ENCODE peak calls at places on chromosomes 6 and 20, in four cellular contexts. Z, P, R and J are unnamed samples.

GRCh38 chr20:44370639-44371218 is 15.2 kb downstream of the HNF4A start:
- DNase-seq in Z (peak), P (no peak), R (peak), J (no peak)

GRCh38 chr20:50580016-50580747 is 70.0 kb downstream of the PTPN1 start:
- DNase-seq in Z (peak), P (peak), R (peak), J (no peak)

GRCh38 chr6:24991748-24992467 is 56.1 kb upstream of the RIPOR2 start:
- DNase-seq in Z (peak), P (peak), R (peak), J (peak)

GRCh38 chr6:14882394-14883073 is 363.3 kb upstream of the JARID2 start:
- DNase-seq in Z (no peak), P (peak), R (no peak), J (no peak)

GRCh38 chr6:4585682-4586468 is 190.3 kb upstream of the CDYL start:
- DNase-seq in Z (no peak), P (no peak), R (no peak), J (no peak)

GRCh38 chr6:132675749-132676148 is 16.8 kb upstream of the TAAR1 start:
- DNase-seq in Z (no peak), P (no peak), R (no peak), J (no peak)

GRCh38 chr6:6655805-6656251 is 67.3 kb downstream of the LY86 start:
- DNase-seq in Z (no peak), P (no peak), R (no peak), J (no peak)

GRCh38 chr6:4157506-4157905 is 22.1 kb upstream of the ECI2 start:
- DNase-seq in Z (no peak), P (no peak), R (no peak), J (no peak)

GRCh38 chr6:3208775-3209113 is 18.7 kb downstream of the TUBB2B start:
- DNase-seq in Z (no peak), P (no peak), R (no peak), J (no peak)

GRCh38 chr20:13430346-13431002 is 208.3 kb downstream of the TASP1 start:
- DNase-seq in Z (peak), P (peak), R (peak), J (peak)

GRCh38 chr6:45595010-45595851 is 217.5 kb upstream of the SUPT3H start:
- DNase-seq in Z (no peak), P (no peak), R (no peak), J (no peak)

GRCh38 chr6:108677357-108677756 is 116.6 kb downstream of the FOXO3 start:
- DNase-seq in Z (no peak), P (peak), R (no peak), J (no peak)

GRCh38 chr20:19973920-19974620 is 43.1 kb upstream of the NAA20 start:
- DNase-seq in Z (no peak), P (peak), R (no peak), J (no peak)

GRCh38 chr6:8659404-8660189 is 224.3 kb upstream of the SLC35B3 start:
- DNase-seq in Z (no peak), P (no peak), R (no peak), J (no peak)

GRCh38 chr6:125584468-125584939 is 164.9 kb upstream of the HEY2 start:
- DNase-seq in Z (peak), P (peak), R (no peak), J (no peak)

GRCh38 chr6:150739711-150740349 is 125.7 kb upstream of the MTHFD1L start:
- DNase-seq in Z (no peak), P (no peak), R (no peak), J (no peak)

GRCh38 chr6:45562171-45562570 is 184.4 kb upstream of the SUPT3H start:
- DNase-seq in Z (no peak), P (no peak), R (no peak), J (no peak)

GRCh38 chr20:39893013-39893685 is 795.9 kb downstream of the MAFB start:
- DNase-seq in Z (no peak), P (peak), R (no peak), J (no peak)

GRCh38 chr6:31901953-31902643 is at the start of gene ZBTB12:
- DNase-seq in Z (peak), P (peak), R (peak), J (peak)

GRCh38 chr6:28544211-28544610 is 18.5 kb downstream of the GPX5 start:
- DNase-seq in Z (no peak), P (no peak), R (no peak), J (no peak)

GRCh38 chr20:59891581-59891980 is 41.9 kb downstream of the SYCP2 start:
- DNase-seq in Z (no peak), P (no peak), R (no peak), J (no peak)

GRCh38 chr20:45097485-45098095 is 3.3 kb downstream of the KCNS1 start:
- DNase-seq in Z (peak), P (no peak), R (no peak), J (no peak)

GRCh38 chr20:42975974-42976373 is 213.7 kb downstream of the PTPRT start:
- DNase-seq in Z (no peak), P (no peak), R (no peak), J (no peak)

GRCh38 chr6:151808331-151809241 is 1.1 kb downstream of the ESR1 start:
- DNase-seq in Z (no peak), P (no peak), R (no peak), J (no peak)

GRCh38 chr6:134746125-134746524 is 203.8 kb downstream of the ALDH8A1 start:
- DNase-seq in Z (no peak), P (no peak), R (no peak), J (no peak)

GRCh38 chr6:18148304-18149025 is 6.4 kb downstream of the TPMT start:
- DNase-seq in Z (peak), P (peak), R (no peak), J (no peak)

GRCh38 chr6:72828904-72829303 is 207.0 kb downstream of the KCNQ5 start:
- DNase-seq in Z (no peak), P (no peak), R (no peak), J (no peak)

GRCh38 chr20:32442630-32443029 is 84.5 kb downstream of the ASXL1 start:
- DNase-seq in Z (no peak), P (no peak), R (no peak), J (no peak)

GRCh38 chr20:35257175-35257909 is 20.6 kb downstream of the MMP24OS start:
- DNase-seq in Z (peak), P (peak), R (no peak), J (no peak)

GRCh38 chr20:3238616-3239025 is 369 bp downstream of the SLC4A11 start:
- DNase-seq in Z (no peak), P (no peak), R (no peak), J (no peak)

GRCh38 chr6:125421853-125422252 is 120.1 kb upstream of the HDDC2 start:
- DNase-seq in Z (peak), P (no peak), R (no peak), J (no peak)

GRCh38 chr6:81938014-81938761 is 185.7 kb upstream of the TENT5A start:
- DNase-seq in Z (peak), P (peak), R (peak), J (peak)

GRCh38 chr6:12286381-12287132 is 3.6 kb upstream of the EDN1 start:
- DNase-seq in Z (no peak), P (peak), R (no peak), J (no peak)

GRCh38 chr6:3500262-3501001 is 43.6 kb upstream of the SLC22A23 start:
- DNase-seq in Z (no peak), P (peak), R (peak), J (no peak)

GRCh38 chr6:132132911-132133639 is 181.9 kb upstream of the CCN2 start:
- DNase-seq in Z (no peak), P (peak), R (no peak), J (no peak)

GRCh38 chr6:4297348-4297747 is 162.0 kb upstream of the ECI2 start:
- DNase-seq in Z (no peak), P (no peak), R (no peak), J (no peak)

DNA sequence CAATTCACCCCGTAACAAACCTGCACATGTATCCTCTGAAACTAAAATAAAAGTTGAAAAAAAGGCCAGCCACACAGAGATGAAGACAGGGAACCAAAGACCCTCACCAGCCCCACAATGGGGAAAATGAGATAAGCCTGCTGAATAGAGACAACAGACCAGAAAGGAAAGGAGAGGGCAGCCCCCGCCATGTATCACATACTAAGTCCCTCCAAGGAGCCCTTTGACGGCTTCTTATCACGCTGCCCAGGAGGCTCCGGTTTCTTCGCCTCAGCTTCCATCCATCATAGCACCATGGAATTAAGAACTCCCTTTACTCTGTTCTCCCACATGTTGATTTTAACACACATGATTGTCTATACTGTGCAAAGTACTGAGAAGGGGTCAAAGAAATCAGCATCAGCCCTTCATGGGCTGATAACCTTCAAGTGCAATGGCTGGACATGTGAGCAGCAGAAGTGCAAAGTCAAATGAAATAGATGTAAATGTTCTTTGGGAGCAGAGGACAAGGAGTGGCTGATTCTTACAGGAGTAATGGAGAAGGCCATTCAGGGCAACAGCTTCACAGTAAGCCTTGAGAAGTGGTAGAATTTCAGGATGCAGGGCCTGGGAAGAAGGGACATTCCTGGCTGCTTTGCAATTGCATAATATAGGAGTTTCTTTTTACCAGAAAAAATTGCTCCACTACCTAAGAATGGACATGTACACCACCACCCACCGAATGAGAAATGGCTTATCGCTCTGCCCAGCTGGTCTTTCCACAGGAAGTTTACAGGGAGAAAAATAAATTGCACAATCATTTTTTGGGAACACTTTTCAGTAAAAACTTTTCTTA is 54.7 kb downstream of the MAP3K5 start:
- DNase-seq in Z (no peak), P (peak), R (no peak), J (no peak)
- TF ChIP-seq CEBPB in Z (no peak), P (peak), R (no peak), J (no peak)

GRCh38 chr20:47866480-47866879 is 81.2 kb upstream of the SULF2 start:
- DNase-seq in Z (no peak), P (no peak), R (no peak), J (no peak)
- TF ChIP-seq CEBPB in Z (no peak), P (no peak), R (no peak), J (no peak)

DNA sequence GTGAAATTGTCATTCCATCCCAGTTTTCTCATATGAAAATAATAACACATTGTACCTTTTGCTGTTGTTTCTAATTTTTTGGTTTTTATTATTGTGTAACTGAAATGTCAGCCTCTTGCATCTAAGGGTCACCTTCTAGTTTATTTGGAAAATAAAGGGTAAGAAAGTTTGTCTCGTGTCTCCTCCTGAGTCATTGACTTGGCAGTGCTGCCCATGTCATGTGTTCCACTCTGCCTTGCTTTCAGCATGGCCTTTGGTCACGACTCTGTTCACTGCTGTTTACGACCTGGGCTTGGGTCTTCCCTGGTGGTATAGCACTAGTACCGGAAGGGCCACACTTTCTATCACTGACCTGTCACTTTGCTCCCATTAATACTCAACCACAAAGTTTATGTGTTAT is 171.4 kb upstream of the RSPO3 start:
- DNase-seq in Z (no peak), P (peak), R (no peak), J (no peak)
- TF ChIP-seq CEBPB in Z (no peak), P (no peak), R (no peak), J (no peak)

GRCh38 chr6:147106759-147107401 is 97.3 kb upstream of the STXBP5 start:
- DNase-seq in Z (no peak), P (peak), R (no peak), J (no peak)

GRCh38 chr6:147103007-147103406 is 101.2 kb upstream of the STXBP5 start:
- DNase-seq in Z (no peak), P (no peak), R (no peak), J (no peak)

GRCh38 chr6:147099974-147100373 is 104.2 kb upstream of the STXBP5 start:
- DNase-seq in Z (no peak), P (peak), R (no peak), J (no peak)

GRCh38 chr6:147105786-147106185 is 98.4 kb upstream of the STXBP5 start:
- DNase-seq in Z (no peak), P (no peak), R (no peak), J (no peak)

DNA sequence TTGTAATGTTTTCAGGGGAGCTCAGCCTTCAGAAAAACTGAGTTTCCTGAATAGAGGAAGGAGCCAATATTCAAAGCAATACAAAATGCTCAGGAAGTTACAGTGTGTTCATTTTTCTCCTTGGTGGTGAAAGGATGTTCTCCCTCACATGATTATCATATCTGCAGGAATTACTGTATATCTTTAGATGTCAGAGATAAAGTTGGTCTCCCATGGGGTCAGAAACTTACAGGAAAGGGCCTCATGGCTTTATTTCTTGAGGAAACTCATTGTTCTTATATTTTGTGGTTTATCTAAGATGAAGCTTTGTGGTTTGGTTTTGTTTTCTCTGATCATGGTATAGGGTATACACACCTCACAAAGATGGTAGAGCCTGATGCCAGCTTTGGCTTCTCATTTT is 100.6 kb upstream of the STXBP5 start:
- DNase-seq in Z (no peak), P (no peak), R (no peak), J (no peak)
- TF ChIP-seq CEBPB in Z (no peak), P (no peak), R (no peak), J (no peak)

DNA sequence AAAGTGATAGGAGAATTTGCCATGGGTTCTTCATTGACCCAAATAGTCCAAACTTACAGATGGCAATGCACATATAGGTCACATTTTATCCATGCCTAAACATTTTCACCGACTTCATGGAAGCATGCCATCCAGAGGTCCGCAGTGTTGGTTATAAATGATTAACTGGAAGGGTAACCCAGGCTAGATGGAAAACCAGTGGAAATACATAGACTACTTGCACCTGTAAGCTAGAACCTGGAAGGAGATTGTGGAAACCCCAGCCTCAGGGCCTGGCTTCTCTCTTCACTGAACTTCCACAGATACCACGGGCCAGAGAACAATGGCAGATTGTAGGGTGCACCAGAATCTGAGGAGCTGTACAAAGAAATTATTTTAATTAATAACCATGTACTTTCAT is 103.7 kb upstream of the SYNDIG1 start:
- DNase-seq in Z (no peak), P (no peak), R (no peak), J (no peak)
- TF ChIP-seq CEBPB in Z (no peak), P (no peak), R (no peak), J (no peak)

GRCh38 chr6:154343473-154344308 is 12.9 kb downstream of the IPCEF1 start:
- DNase-seq in Z (peak), P (peak), R (no peak), J (no peak)
- TF ChIP-seq CEBPB in Z (no peak), P (no peak), R (no peak), J (no peak)

DNA sequence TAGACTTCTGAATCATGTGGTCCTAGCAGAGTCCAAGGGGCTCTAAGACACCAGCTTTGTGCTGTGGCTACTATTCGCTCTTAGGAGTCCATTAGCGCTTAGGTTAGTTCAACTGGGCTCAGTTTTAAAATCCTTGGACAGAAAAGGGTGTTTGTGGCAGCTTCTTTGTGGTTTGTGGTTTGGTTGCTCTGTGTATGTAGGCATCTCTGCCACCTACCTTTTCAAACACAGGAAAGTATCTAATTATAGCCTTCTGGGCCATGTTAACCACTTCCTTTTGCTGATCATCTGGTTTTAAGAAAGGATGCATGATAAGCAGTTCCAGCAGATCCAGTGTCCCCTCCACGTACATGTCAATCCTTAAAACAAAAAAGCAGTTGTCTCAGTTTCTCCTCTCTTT is 10.8 kb downstream of the GSTA4 start:
- DNase-seq in Z (no peak), P (no peak), R (no peak), J (peak)
- TF ChIP-seq CEBPB in Z (no peak), P (no peak), R (no peak), J (no peak)

GRCh38 chr20:41140226-41141133 is 3.1 kb downstream of the PLCG1 start:
- DNase-seq in Z (no peak), P (no peak), R (peak), J (no peak)

GRCh38 chr20:41138217-41138526 is 829 bp downstream of the PLCG1 start:
- DNase-seq in Z (no peak), P (peak), R (peak), J (no peak)

GRCh38 chr20:41139227-41140093 is 2.1 kb downstream of the PLCG1 start:
- DNase-seq in Z (no peak), P (no peak), R (no peak), J (no peak)

GRCh38 chr20:41137412-41138216 is at the start of gene PLCG1:
- DNase-seq in Z (peak), P (peak), R (peak), J (no peak)

GRCh38 chr20:41138527-41139226 is 1.3 kb downstream of the PLCG1 start:
- DNase-seq in Z (no peak), P (peak), R (peak), J (no peak)
- TF ChIP-seq CEBPB in Z (no peak), P (no peak), R (no peak), J (no peak)

GRCh38 chr6:111614833-111615582 is 9.3 kb upstream of the TRAF3IP2 start:
- DNase-seq in Z (peak), P (no peak), R (peak), J (no peak)
- TF ChIP-seq CEBPB in Z (no peak), P (no peak), R (peak), J (no peak)